ENCODE peak calls at places on chromosomes 3 and 15, in eight cellular contexts. Q is mammary epithelial cell, P is thyroid gland, H is H9, B is neural progenitor cell, Y is left ventricle myocardium inferior, A is astrocyte, N is IMR-90. V is an unnamed sample.

GRCh38 chr3:72331076-72331475 is 517.2 kb downstream of the SHQ1 start:
- DNase-seq in B (no peak), A (no peak), Q (no peak), Y (no peak), N (no peak), H (no peak), P (no peak), V (no peak)

GRCh38 chr3:70811880-70812279 is 499.4 kb upstream of the MDFIC2 start:
- DNase-seq in P (no peak), B (no peak), Q (peak), N (peak), Y (no peak), A (peak), H (no peak), V (no peak)

GRCh38 chr15:37767841-37768455 is 166.5 kb upstream of the TMCO5A start:
- DNase-seq in Y (no peak), H (no peak), N (peak), Q (no peak), A (no peak), B (no peak), P (no peak), V (no peak)

GRCh38 chr15:67917037-67917436 is 77.2 kb upstream of the RNU6-1 start:
- DNase-seq in Y (peak), B (peak), N (no peak), A (no peak), H (no peak), Q (peak), P (peak), V (no peak)

GRCh38 chr15:48954538-48954937 is 9.2 kb downstream of the SHC4 start:
- DNase-seq in P (peak), N (peak), B (peak), Y (no peak), H (peak), A (peak), Q (no peak), V (no peak)

GRCh38 chr3:188635258-188636038 is 481.5 kb downstream of the LPP start:
- DNase-seq in Y (no peak), P (no peak), H (no peak), B (no peak), N (peak), A (peak), Q (no peak), V (no peak)

GRCh38 chr15:75163150-75163564 is 38.5 kb upstream of the C15orf39 start:
- DNase-seq in B (no peak), A (no peak), Y (no peak), Q (no peak), P (no peak), H (no peak), N (no peak), V (no peak)

GRCh38 chr3:11610700-11611099 is 33.0 kb downstream of the VGLL4 start:
- DNase-seq in H (no peak), Q (no peak), Y (no peak), N (no peak), P (no peak), A (no peak), B (no peak), V (no peak)

GRCh38 chr3:115790759-115791158 is 167.4 kb downstream of the GAP43 start:
- DNase-seq in B (no peak), P (no peak), Q (peak), N (peak), Y (no peak), A (peak), H (no peak), V (no peak)

GRCh38 chr3:125019271-125019670 is 36.5 kb downstream of the HEG1 start:
- DNase-seq in H (no peak), P (no peak), A (no peak), Y (no peak), Q (no peak), B (no peak), N (no peak), V (no peak)

GRCh38 chr3:155026999-155027591 is 53.0 kb upstream of the MME start:
- DNase-seq in B (peak), P (no peak), Q (no peak), H (no peak), A (peak), N (peak), Y (no peak), V (no peak)

GRCh38 chr15:75178171-75178937 is 23.3 kb upstream of the C15orf39 start:
- DNase-seq in Q (no peak), B (peak), Y (peak), P (peak), H (peak), A (no peak), N (no peak), V (no peak)

GRCh38 chr3:43156812-43157455 is 51.1 kb upstream of the POMGNT2 start:
- DNase-seq in A (no peak), B (no peak), Q (no peak), N (no peak), Y (no peak), H (no peak), P (no peak), V (no peak)

GRCh38 chr3:190318666-190319065 is 3.6 kb downstream of the CLDN1 start:
- DNase-seq in P (no peak), Y (no peak), N (no peak), B (no peak), Q (no peak), A (no peak), H (no peak), V (no peak)

GRCh38 chr3:34258271-34259015 is 460.0 kb downstream of the PDCD6IP start:
- DNase-seq in Q (no peak), N (no peak), B (no peak), H (peak), P (no peak), Y (no peak), A (no peak), V (no peak)

GRCh38 chr15:60318236-60318867 is 79.4 kb downstream of the ANXA2 start:
- DNase-seq in Q (no peak), H (no peak), P (no peak), N (no peak), Y (no peak), A (no peak), B (peak), V (no peak)

GRCh38 chr3:64008952-64009351 is 14.3 kb downstream of the PSMD6 start:
- DNase-seq in H (no peak), B (no peak), Y (no peak), Q (no peak), A (no peak), N (peak), P (no peak), V (no peak)

GRCh38 chr3:171673951-171674350 is 136.3 kb downstream of the PLD1 start:
- DNase-seq in Y (no peak), N (no peak), B (no peak), H (no peak), P (no peak), Q (no peak), A (no peak), V (no peak)
- TF ChIP-seq CTCF in Y (no peak), N (no peak), B (no peak), H (no peak), P (no peak), Q (no peak), A (no peak), V (no peak)

GRCh38 chr3:51269466-51269865 is 115.6 kb upstream of the MANF start:
- DNase-seq in Q (peak), H (no peak), A (no peak), P (no peak), Y (no peak), B (peak), N (no peak), V (no peak)
- TF ChIP-seq CTCF in Q (peak), H (no peak), A (no peak), P (no peak), Y (no peak), B (peak), N (peak), V (no peak)

DNA sequence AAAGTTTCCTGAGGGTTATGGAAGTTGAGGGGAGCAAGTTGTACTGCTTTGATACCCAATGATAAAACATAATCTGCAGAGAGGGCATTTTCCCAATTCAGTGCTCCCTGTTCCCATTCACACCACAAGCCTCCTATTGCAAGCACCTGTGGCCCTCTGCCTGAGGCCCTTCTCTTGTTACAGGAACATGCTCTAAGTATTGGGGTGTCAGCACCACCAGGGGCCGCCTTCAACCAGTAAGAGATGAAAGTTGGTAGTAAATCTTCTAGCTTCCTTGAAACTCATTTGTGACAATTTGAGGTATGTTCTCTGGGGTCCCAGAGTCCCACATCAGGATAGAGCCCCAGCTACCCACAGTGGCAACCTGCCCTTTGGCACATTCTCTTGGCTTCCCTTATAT is 265.4 kb upstream of the ARHGEF26 start:
- DNase-seq in Y (no peak), B (no peak), H (peak), P (no peak), N (no peak), A (no peak), Q (no peak), V (no peak)
- TF ChIP-seq CTCF in Y (no peak), B (no peak), H (peak), P (no peak), N (no peak), A (no peak), Q (no peak), V (no peak)

GRCh38 chr3:141330235-141330634 is 38.1 kb upstream of the ZBTB38 start:
- DNase-seq in Y (no peak), N (no peak), P (no peak), Q (no peak), H (no peak), A (no peak), B (no peak), V (no peak)
- TF ChIP-seq CTCF in Y (no peak), N (no peak), P (no peak), Q (no peak), H (no peak), A (no peak), B (no peak), V (no peak)

GRCh38 chr3:172201136-172201989 is 162.0 kb downstream of the FNDC3B start:
- DNase-seq in P (peak), A (peak), Q (peak), B (no peak), N (peak), Y (peak), H (no peak), V (no peak)
- TF ChIP-seq CTCF in P (no peak), A (no peak), Q (no peak), B (no peak), N (no peak), Y (no peak), H (no peak), V (no peak)

DNA sequence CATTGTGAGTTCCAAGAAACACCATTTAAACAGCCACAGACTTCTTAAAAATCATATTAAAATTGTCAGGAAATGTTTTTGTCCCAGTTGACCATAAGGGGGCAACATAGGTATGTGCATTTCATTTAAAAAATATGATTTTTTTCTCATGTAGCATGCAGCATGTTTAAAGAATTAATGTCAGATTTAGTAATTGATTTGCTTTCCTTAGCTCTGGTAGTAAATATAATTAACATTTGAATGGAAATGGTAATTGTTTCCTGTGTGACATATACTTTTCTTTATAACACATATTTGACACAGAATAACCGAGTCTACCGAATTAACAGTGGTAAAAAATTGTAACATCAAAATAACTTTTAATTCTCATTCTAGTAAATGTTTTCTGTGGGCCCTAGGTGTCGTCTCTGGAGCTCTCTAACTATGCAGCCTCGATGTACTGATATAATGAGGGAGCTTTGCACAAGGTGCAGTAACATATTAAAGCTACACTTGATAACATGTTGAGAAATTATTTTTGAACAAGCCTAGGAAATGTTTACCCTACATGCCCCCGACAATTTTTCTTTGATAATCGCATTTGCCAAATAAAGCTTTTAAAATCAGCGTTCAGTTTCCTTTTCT is 34.9 kb downstream of the NXPE3 start:
- DNase-seq in P (no peak), Y (no peak), A (no peak), Q (no peak), N (peak), H (no peak), B (no peak), V (no peak)
- TF ChIP-seq CTCF in P (peak), Y (peak), A (peak), Q (peak), N (peak), H (peak), B (peak), V (peak)

DNA sequence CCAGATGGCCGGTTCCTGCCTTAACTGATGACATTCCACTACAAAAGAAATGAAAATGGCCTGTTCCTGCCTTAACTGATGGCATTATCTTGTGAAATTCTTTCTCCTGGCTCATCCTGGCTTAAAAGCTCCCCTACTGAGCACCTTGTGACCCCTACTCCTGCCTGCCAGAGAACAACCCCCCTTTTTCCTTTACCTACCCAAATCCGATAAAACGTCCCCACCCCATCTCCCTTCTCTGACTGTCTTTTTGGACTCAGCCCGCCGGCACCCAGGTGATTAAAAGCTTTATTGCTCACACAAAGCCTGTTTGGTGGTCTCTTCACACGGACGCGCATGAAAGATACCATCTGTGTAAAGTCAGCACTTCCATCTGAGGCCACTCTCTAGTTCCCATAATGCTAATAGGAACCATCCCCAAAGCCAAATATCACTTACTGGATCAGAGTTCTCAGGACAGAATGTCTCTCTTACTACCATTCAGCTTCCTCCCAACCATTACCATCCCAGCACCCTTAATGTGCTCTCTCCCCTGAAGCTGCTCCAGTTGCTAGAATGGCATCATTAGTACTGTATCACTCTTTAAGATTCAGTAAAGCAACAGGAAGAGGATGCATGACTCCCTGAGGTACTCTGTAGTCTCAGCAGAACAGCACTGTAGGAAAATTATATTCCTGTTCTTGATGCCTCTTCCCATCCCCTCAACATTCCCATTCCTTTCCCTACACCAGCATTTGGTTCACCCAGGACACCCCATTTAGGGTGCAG is 2.3 kb upstream of the HRG start:
- DNase-seq in Q (no peak), A (no peak), N (no peak), H (peak), Y (no peak), P (no peak), B (peak), V (no peak)
- TF ChIP-seq CTCF in Q (no peak), A (no peak), N (no peak), H (no peak), Y (no peak), P (no peak), B (no peak), V (no peak)